ENCODE peak calls at places on chromosomes 12 and 14, in six cellular contexts. P is lower lobe of right lung; V is stomach; A is NT2/D1; Q is CD8-positive, alpha-beta T cell; W is transverse colon. I is an unnamed sample. For H3K36me3, the result is how much of the 10 kb centered on the place peaks cover.

GRCh38 chr12:82176016-82176415 is 182.2 kb downstream of the CCDC59 start:
- DNase-seq in P (no peak), V (no peak), A (no peak), Q (no peak), W (no peak), I (no peak)

GRCh38 chr12:108029081-108029790 is 99.9 kb upstream of the WSCD2 start:
- DNase-seq in P (no peak), V (no peak), A (no peak), Q (no peak), W (no peak), I (no peak)

GRCh38 chr12:116266220-116266619 is 11.3 kb downstream of the MED13L start:
- DNase-seq in P (no peak), V (no peak), A (no peak), Q (no peak), W (no peak), I (no peak)

GRCh38 chr12:93140801-93141200 is 211.7 kb upstream of the EEA1 start:
- DNase-seq in P (no peak), V (no peak), A (no peak), Q (no peak), W (no peak), I (no peak)

GRCh38 chr14:49950275-49951250 is 57.7 kb downstream of the ARF6 start:
- DNase-seq in P (peak), V (peak), A (no peak), Q (no peak), W (peak), I (no peak)

GRCh38 chr14:61438860-61439765 is 117.7 kb downstream of the PRKCH start:
- DNase-seq in P (peak), V (peak), A (no peak), Q (no peak), W (peak), I (peak)

GRCh38 chr12:122981036-122981471 is 573 bp downstream of the ARL6IP4 start:
- DNase-seq in P (no peak), V (no peak), A (no peak), Q (no peak), W (no peak), I (peak)

GRCh38 chr14:22112004-22112403 is 438.4 kb upstream of the OR4E1 start:
- DNase-seq in P (no peak), V (no peak), A (no peak), Q (no peak), W (no peak), I (no peak)

GRCh38 chr14:38199076-38199475 is 8.6 kb upstream of the SSTR1 start:
- DNase-seq in P (no peak), V (no peak), A (no peak), Q (no peak), W (no peak), I (no peak)

GRCh38 chr12:38921025-38921677 is 15.8 kb upstream of the CPNE8 start:
- DNase-seq in P (no peak), V (peak), A (peak), Q (no peak), W (peak), I (peak)

GRCh38 chr14:56194062-56194461 is 75.9 kb downstream of the PELI2 start:
- DNase-seq in P (no peak), V (no peak), A (no peak), Q (peak), W (no peak), I (no peak)

GRCh38 chr14:65346895-65347294 is 65.6 kb upstream of the FUT8 start:
- DNase-seq in P (no peak), V (no peak), A (no peak), Q (no peak), W (no peak), I (peak)

GRCh38 chr12:71955946-71956345 is 17.3 kb downstream of the TPH2 start:
- DNase-seq in P (no peak), V (no peak), A (no peak), Q (no peak), W (no peak), I (no peak)

GRCh38 chr12:69688496-69689427 is 10.3 kb downstream of the BEST3 start:
- DNase-seq in P (peak), V (peak), A (peak), Q (peak), W (peak), I (peak)

GRCh38 chr14:35883677-35884293 is 57.6 kb downstream of the BRMS1L start:
- DNase-seq in P (no peak), V (peak), A (no peak), Q (no peak), W (peak), I (no peak)

GRCh38 chr14:51071851-51072250 is 23.1 kb downstream of the TRIM9 start:
- DNase-seq in P (no peak), V (no peak), A (no peak), Q (no peak), W (no peak), I (no peak)

GRCh38 chr12:114450019-114450418 is 44.1 kb upstream of the TBX5 start:
- DNase-seq in P (no peak), V (no peak), A (no peak), Q (no peak), W (no peak), I (no peak)

GRCh38 chr12:20475542-20475941 is 107.2 kb downstream of the PDE3A start:
- DNase-seq in P (no peak), V (no peak), A (no peak), Q (no peak), W (no peak), I (no peak)

GRCh38 chr14:63204407-63205280 is at the start of gene RHOJ:
- DNase-seq in P (no peak), V (no peak), A (no peak), Q (no peak), W (peak), I (no peak)

GRCh38 chr12:20477691-20478090 is 109.4 kb downstream of the PDE3A start:
- DNase-seq in P (no peak), V (no peak), A (no peak), Q (no peak), W (no peak), I (no peak)

GRCh38 chr12:72075401-72075800 is 136.8 kb downstream of the TPH2 start:
- DNase-seq in P (no peak), V (no peak), A (no peak), Q (no peak), W (no peak), I (no peak)

GRCh38 chr14:104757238-104757585 is 4.3 kb downstream of the SIVA1 start:
- DNase-seq in P (no peak), V (no peak), A (no peak), Q (no peak), W (no peak), I (no peak)

GRCh38 chr12:38544357-38545066 is 227.9 kb downstream of the ALG10B start:
- DNase-seq in P (no peak), V (no peak), A (peak), Q (no peak), W (no peak), I (no peak)

GRCh38 chr14:89249972-89250371 is 167.1 kb downstream of the FOXN3 start:
- DNase-seq in P (no peak), V (no peak), A (no peak), Q (no peak), W (no peak), I (no peak)
- H3K36me3 ChIP-seq in P (under half), V (under half), A (under half), Q (under half), W (under half), I (under half)

GRCh38 chr12:48937170-48937569 is 11.9 kb upstream of the FKBP11 start:
- DNase-seq in P (no peak), V (no peak), A (no peak), Q (no peak), W (no peak), I (no peak)
- H3K36me3 ChIP-seq in P (half or more), V (half or more), A (half or more), Q (under half), W (under half), I (half or more)

GRCh38 chr14:71113376-71113775 is 206.1 kb downstream of the PCNX1 start:
- DNase-seq in P (no peak), V (no peak), A (no peak), Q (no peak), W (no peak), I (no peak)
- H3K36me3 ChIP-seq in P (under half), V (under half), A (under half), Q (under half), W (under half), I (under half)

GRCh38 chr12:27217590-27217989 is 26.5 kb upstream of the STK38L start:
- DNase-seq in P (no peak), V (no peak), A (no peak), Q (no peak), W (no peak), I (no peak)

GRCh38 chr12:27220988-27221345 is 23.1 kb upstream of the STK38L start:
- DNase-seq in P (no peak), V (no peak), A (no peak), Q (no peak), W (no peak), I (no peak)

GRCh38 chr12:27220057-27220987 is 23.8 kb upstream of the STK38L start:
- DNase-seq in P (no peak), V (no peak), A (no peak), Q (no peak), W (no peak), I (no peak)

GRCh38 chr12:27219693-27220056 is 24.4 kb upstream of the STK38L start:
- DNase-seq in P (no peak), V (no peak), A (no peak), Q (no peak), W (no peak), I (no peak)

DNA sequence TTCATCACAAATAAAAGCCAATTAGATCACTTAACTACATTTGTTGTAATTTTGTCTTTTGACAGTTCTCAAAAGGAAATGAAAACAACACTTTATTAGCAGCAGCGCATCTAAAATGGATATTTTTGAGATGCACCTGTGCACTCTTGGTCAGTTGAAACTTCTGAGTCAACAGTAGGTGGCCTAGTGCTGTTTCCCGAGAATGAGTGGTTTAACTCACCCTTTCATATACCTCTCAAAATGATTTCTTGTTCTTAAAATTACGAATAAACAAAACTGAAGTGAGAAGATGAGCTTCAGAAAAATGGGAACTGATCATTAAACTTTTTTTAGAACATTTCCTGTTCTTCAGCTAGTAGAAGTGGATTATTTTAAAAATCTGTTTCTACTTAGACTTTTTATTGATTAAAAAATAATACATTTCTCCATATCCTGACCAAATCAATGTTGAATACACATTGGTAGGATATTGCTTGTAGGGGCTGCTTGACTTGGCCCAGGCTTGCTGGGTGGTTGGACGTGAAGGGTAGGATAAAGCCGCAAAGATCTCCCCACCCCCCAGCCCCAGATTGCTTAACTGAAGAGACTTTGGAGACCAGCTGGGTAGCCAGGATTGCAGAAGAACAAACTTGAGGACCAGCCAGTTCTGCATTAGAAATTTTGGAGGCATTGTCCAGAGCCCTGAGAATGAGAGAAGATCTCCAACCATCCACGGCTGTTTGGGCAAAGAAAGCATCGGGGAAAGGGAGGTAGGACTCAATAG is 22.3 kb upstream of the STK38L start:
- DNase-seq in P (no peak), V (no peak), A (no peak), Q (no peak), W (no peak), I (no peak)
- H3K36me3 ChIP-seq in P (under half), V (under half), A (under half), Q (under half), W (under half), I (under half)

GRCh38 chr12:104529130-104529874 is 72.6 kb downstream of the CHST11 start:
- DNase-seq in P (no peak), V (no peak), A (no peak), Q (no peak), W (no peak), I (no peak)
- H3K36me3 ChIP-seq in P (under half), V (under half), A (under half), Q (under half), W (under half), I (under half)

GRCh38 chr12:120508537-120508936 is 12.6 kb downstream of the DYNLL1 start:
- DNase-seq in P (no peak), V (no peak), A (no peak), Q (no peak), W (no peak), I (no peak)

GRCh38 chr12:120500577-120500976 is 4.7 kb downstream of the DYNLL1 start:
- DNase-seq in P (no peak), V (no peak), A (no peak), Q (no peak), W (no peak), I (no peak)

GRCh38 chr12:120498870-120499515 is 3.1 kb downstream of the DYNLL1 start:
- DNase-seq in P (no peak), V (no peak), A (no peak), Q (no peak), W (no peak), I (no peak)

DNA sequence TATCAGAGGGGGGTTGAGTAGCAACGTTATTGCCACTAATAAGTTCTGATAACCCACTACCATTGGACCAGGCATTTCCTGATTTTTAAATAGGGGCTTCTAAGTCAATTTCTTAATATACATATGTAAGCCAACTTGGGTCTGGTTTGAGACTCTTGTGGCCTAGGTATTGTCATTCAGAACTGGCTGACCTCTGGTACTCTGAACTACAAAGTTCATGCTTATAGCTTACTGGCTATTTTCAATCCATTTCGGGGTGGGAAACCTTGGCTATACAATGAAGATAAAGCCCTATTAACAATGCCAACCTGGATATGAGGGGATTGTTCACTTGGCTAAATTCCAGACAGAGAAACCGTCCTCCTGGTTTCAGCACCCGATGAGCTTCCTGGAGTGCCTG is 8.7 kb downstream of the DYNLL1 start:
- DNase-seq in P (no peak), V (no peak), A (no peak), Q (no peak), W (no peak), I (no peak)
- H3K36me3 ChIP-seq in P (half or more), V (under half), A (half or more), Q (under half), W (under half), I (under half)

GRCh38 chr12:49022558-49023178 is 4.1 kb upstream of the PRKAG1 start:
- DNase-seq in P (no peak), V (no peak), A (no peak), Q (no peak), W (peak), I (no peak)
- H3K36me3 ChIP-seq in P (half or more), V (half or more), A (half or more), Q (under half), W (under half), I (under half)

GRCh38 chr14:57275023-57275664 is 6.4 kb downstream of the AP5M1 start:
- DNase-seq in P (no peak), V (no peak), A (no peak), Q (no peak), W (no peak), I (no peak)

GRCh38 chr14:57277062-57277461 is 8.3 kb downstream of the AP5M1 start:
- DNase-seq in P (no peak), V (no peak), A (no peak), Q (no peak), W (no peak), I (no peak)

GRCh38 chr14:57273236-57273635 is 4.5 kb downstream of the AP5M1 start:
- DNase-seq in P (no peak), V (no peak), A (no peak), Q (no peak), W (no peak), I (no peak)

GRCh38 chr14:57274551-57274950 is 5.8 kb downstream of the AP5M1 start:
- DNase-seq in P (no peak), V (no peak), A (no peak), Q (no peak), W (no peak), I (no peak)
- H3K36me3 ChIP-seq in P (under half), V (under half), A (under half), Q (under half), W (under half), I (under half)

GRCh38 chr14:85549697-85550096 is 19.8 kb downstream of the FLRT2 start:
- DNase-seq in P (no peak), V (no peak), A (no peak), Q (no peak), W (no peak), I (no peak)

GRCh38 chr14:85542623-85543022 is 12.7 kb downstream of the FLRT2 start:
- DNase-seq in P (no peak), V (no peak), A (no peak), Q (no peak), W (no peak), I (no peak)

DNA sequence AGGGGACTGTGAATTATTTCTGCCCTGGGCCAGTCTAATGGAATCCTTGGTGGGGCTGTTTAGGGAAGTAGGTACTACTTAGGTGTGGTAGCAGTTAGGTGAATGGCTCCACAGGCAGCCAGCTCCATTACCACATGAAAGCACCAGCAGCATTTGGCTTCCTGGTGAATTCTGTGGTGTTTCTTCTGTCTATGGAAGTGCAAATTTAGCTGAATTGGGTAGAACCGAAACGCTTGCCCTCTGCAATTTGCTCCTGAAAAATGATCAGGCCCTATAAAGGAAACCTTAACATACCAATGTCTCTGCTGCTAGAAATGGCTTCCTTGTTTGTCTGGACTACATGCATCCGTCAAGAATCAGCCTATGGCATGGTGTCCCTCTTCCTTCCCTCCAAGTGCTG is 16.4 kb downstream of the FLRT2 start:
- DNase-seq in P (no peak), V (no peak), A (no peak), Q (no peak), W (no peak), I (no peak)
- H3K36me3 ChIP-seq in P (under half), V (under half), A (under half), Q (under half), W (under half), I (under half)

GRCh38 chr12:16095531-16096110 is 181.9 kb downstream of the SLC15A5 start:
- DNase-seq in P (no peak), V (no peak), A (no peak), Q (no peak), W (no peak), I (no peak)

GRCh38 chr12:16094437-16094836 is 183.0 kb downstream of the SLC15A5 start:
- DNase-seq in P (no peak), V (no peak), A (no peak), Q (no peak), W (no peak), I (no peak)

GRCh38 chr12:16103851-16104250 is 173.6 kb downstream of the SLC15A5 start:
- DNase-seq in P (no peak), V (no peak), A (no peak), Q (no peak), W (no peak), I (no peak)

GRCh38 chr12:16096273-16096849 is 181.1 kb downstream of the SLC15A5 start:
- DNase-seq in P (no peak), V (no peak), A (no peak), Q (no peak), W (no peak), I (no peak)

DNA sequence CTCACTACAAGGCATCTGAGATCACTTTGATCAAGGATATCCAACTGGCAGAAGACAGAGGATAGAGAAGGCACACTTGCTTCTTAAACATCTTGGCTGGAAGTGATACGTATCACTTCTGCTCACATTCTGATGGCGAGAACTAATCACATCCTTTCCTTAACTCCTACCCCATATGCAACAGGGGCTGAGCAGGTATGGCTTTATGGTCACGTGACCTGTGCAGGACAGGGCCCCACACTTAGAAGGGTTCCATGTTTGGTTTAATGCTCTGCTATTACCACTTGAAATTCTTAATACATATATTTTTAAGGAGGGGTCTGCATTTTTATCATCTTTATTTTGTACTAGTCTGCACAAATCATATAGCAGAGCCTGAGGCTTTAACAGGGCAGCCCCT is 177.3 kb downstream of the SLC15A5 start:
- DNase-seq in P (no peak), V (no peak), A (no peak), Q (no peak), W (no peak), I (no peak)
- H3K36me3 ChIP-seq in P (under half), V (under half), A (under half), Q (under half), W (under half), I (under half)